ENCODE peak calls at places on chromosomes 5 and 9, in five cellular contexts. P is DMS153; C is psoas muscle; W is activated CD8-positive, alpha-beta T cell treated with anti-CD3 and anti-CD28 coated beads for 36 hours; V is occipital lobe. Z is an unnamed sample.

GRCh38 chr5:3142261-3143027 is 391.0 kb upstream of the IRX2 start:
- DNase-seq in P (peak), C (no peak), W (no peak), V (no peak), Z (no peak)

GRCh38 chr9:95935861-95936578 is 60.5 kb downstream of the ERCC6L2 start:
- DNase-seq in P (no peak), C (no peak), W (no peak), V (no peak), Z (no peak)

GRCh38 chr5:36206913-36207312 is 34.8 kb downstream of the NADK2 start:
- DNase-seq in P (no peak), C (no peak), W (no peak), V (no peak), Z (no peak)

GRCh38 chr9:131799177-131799823 is 59.4 kb upstream of the RAPGEF1 start:
- DNase-seq in P (no peak), C (peak), W (peak), V (no peak), Z (no peak)

GRCh38 chr9:37271679-37272078 is 150.8 kb upstream of the GRHPR start:
- DNase-seq in P (no peak), C (no peak), W (no peak), V (no peak), Z (no peak)

GRCh38 chr5:110413856-110414255 is 312.6 kb downstream of the TMEM232 start:
- DNase-seq in P (no peak), C (no peak), W (no peak), V (no peak), Z (no peak)

GRCh38 chr5:151577566-151577965 is 13.6 kb downstream of the FAT2 start:
- DNase-seq in P (no peak), C (no peak), W (no peak), V (no peak), Z (no peak)

GRCh38 chr5:107696511-107696910 is 25.8 kb upstream of the EFNA5 start:
- DNase-seq in P (no peak), C (no peak), W (no peak), V (no peak), Z (no peak)

GRCh38 chr5:398475-399295 is 44.3 kb upstream of the EXOC3 start:
- DNase-seq in P (peak), C (no peak), W (no peak), V (no peak), Z (peak)

GRCh38 chr9:134661791-134662142 is 20.2 kb downstream of the COL5A1 start:
- DNase-seq in P (no peak), C (peak), W (no peak), V (no peak), Z (no peak)

GRCh38 chr9:90432951-90433350 is 209.7 kb downstream of the DIRAS2 start:
- DNase-seq in P (no peak), C (no peak), W (no peak), V (no peak), Z (no peak)

GRCh38 chr9:135980926-135981630 is 19.9 kb upstream of the UBAC1 start:
- DNase-seq in P (no peak), C (no peak), W (no peak), V (peak), Z (no peak)

GRCh38 chr9:99040254-99040653 is 64.7 kb upstream of the TGFBR1 start:
- DNase-seq in P (no peak), C (no peak), W (no peak), V (no peak), Z (no peak)

GRCh38 chr9:99093492-99093791 is 11.5 kb upstream of the TGFBR1 start:
- DNase-seq in P (no peak), C (no peak), W (peak), V (no peak), Z (no peak)